ENCODE peak calls at places on chromosomes 5 and 9, in eight cellular contexts. G is HTR-8/SVneo; S is RCC 7860; E is CD8-positive, alpha-beta memory T cell; Z is astrocyte of the spinal cord; M is KG1; D is C1 segment of cervical spinal cord; O is naive thymus-derived CD8-positive, alpha-beta T cell. R is an unnamed sample.
A peak's percentile ranks its signal among the peaks of the same experiment; 100 is the strongest.

GRCh38 chr9:114477642-114478041 is 27.6 kb downstream of the WHRN start:
- DNase-seq in G (no peak), S (no peak), E (no peak), Z (no peak), M (no peak), D (no peak), O (no peak), R (no peak)

GRCh38 chr5:147645172-147645571 is 135.3 kb upstream of the DPYSL3 start:
- DNase-seq in G (no peak), S (no peak), E (no peak), Z (no peak), M (no peak), D (no peak), O (no peak), R (no peak)

GRCh38 chr5:98470747-98471146 is 302.7 kb upstream of the RGMB start:
- DNase-seq in G (no peak), S (no peak), E (no peak), Z (no peak), M (no peak), D (no peak), O (no peak), R (no peak)

GRCh38 chr5:54491326-54491725 is 26.2 kb upstream of the SNX18 start:
- DNase-seq in G (no peak), S (peak; percentile 6), E (no peak), Z (no peak), M (no peak), D (no peak), O (no peak), R (no peak)

GRCh38 chr5:151902215-151902614 is 22.4 kb downstream of the GLRA1 start:
- DNase-seq in G (no peak), S (no peak), E (no peak), Z (no peak), M (no peak), D (no peak), O (no peak), R (no peak)

GRCh38 chr5:67620386-67621039 is 423.9 kb upstream of the CD180 start:
- DNase-seq in G (no peak), S (no peak), E (no peak), Z (no peak), M (no peak), D (no peak), O (no peak), R (no peak)

GRCh38 chr9:128706045-128706444 is 3.7 kb downstream of the PKN3 start:
- DNase-seq in G (no peak), S (no peak), E (no peak), Z (no peak), M (no peak), D (no peak), O (no peak), R (no peak)

GRCh38 chr5:38072295-38072694 is 186.1 kb upstream of the EGFLAM start:
- DNase-seq in G (no peak), S (no peak), E (no peak), Z (no peak), M (no peak), D (no peak), O (no peak), R (no peak)

GRCh38 chr5:83322273-83322924 is 149.1 kb upstream of the VCAN start:
- DNase-seq in G (no peak), S (peak; percentile 5), E (no peak), Z (no peak), M (no peak), D (no peak), O (no peak), R (no peak)

GRCh38 chr5:10923310-10923709 is 162.3 kb upstream of the DAP start:
- DNase-seq in G (no peak), S (no peak), E (no peak), Z (no peak), M (no peak), D (no peak), O (no peak), R (no peak)

GRCh38 chr5:176653401-176653800 is 6.1 kb downstream of the TSPAN17 start:
- DNase-seq in G (no peak), S (peak; percentile 47), E (peak; percentile 34), Z (no peak), M (no peak), D (no peak), O (no peak), R (no peak)

GRCh38 chr5:149114403-149115312 is 26.6 kb upstream of the ABLIM3 start:
- DNase-seq in G (peak; percentile 56), S (peak; percentile 69), E (peak; percentile 10), Z (peak; percentile 81), M (peak; percentile 18), D (peak; percentile 41), O (peak; percentile 36), R (peak; percentile 82)

GRCh38 chr5:150046031-150046430 is 40.3 kb downstream of the CSF1R start:
- DNase-seq in G (no peak), S (no peak), E (peak; percentile 65), Z (no peak), M (no peak), D (no peak), O (no peak), R (no peak)

GRCh38 chr9:96450613-96451544 is 910 bp downstream of the HABP4 start:
- DNase-seq in G (no peak), S (no peak), E (peak; percentile 41), Z (peak; percentile 50), M (no peak), D (peak; percentile 24), O (peak; percentile 52), R (peak; percentile 42)

GRCh38 chr5:67702008-67702407 is 505.4 kb upstream of the CD180 start:
- DNase-seq in G (no peak), S (no peak), E (no peak), Z (no peak), M (no peak), D (no peak), O (no peak), R (no peak)

GRCh38 chr9:127589955-127590370 is 22.1 kb upstream of the STXBP1 start:
- DNase-seq in G (peak; percentile 69), S (peak; percentile 69), E (peak; percentile 24), Z (peak; percentile 77), M (no peak), D (peak; percentile 72), O (peak; percentile 34), R (peak; percentile 71)

GRCh38 chr5:77636423-77637169 is 1.9 kb downstream of the OTP start:
- DNase-seq in G (no peak), S (no peak), E (no peak), Z (no peak), M (no peak), D (no peak), O (no peak), R (no peak)